ENCODE peak calls at places on chromosomes 6 and 20, in eight cellular contexts. W, J, G, D, Y, M, F and N are unnamed samples.

GRCh38 chr20:2293971-2294370 is 1.8 kb upstream of the TGM3 start:
- DNase-seq in W (no peak), J (no peak), G (no peak), D (no peak), Y (no peak), M (no peak), F (no peak), N (no peak)

GRCh38 chr6:9422138-9422537 is 986.8 kb upstream of the SLC35B3 start:
- DNase-seq in W (no peak), J (no peak), G (no peak), D (no peak), Y (no peak), M (no peak), F (no peak), N (no peak)

GRCh38 chr6:113701552-113702254 is 155.4 kb upstream of the MARCKS start:
- DNase-seq in W (no peak), J (no peak), G (no peak), D (no peak), Y (no peak), M (no peak), F (no peak), N (no peak)

GRCh38 chr6:109526905-109527628 is 44.0 kb upstream of the ZBTB24 start:
- DNase-seq in W (peak), J (peak), G (peak), D (peak), Y (peak), M (peak), F (peak), N (peak)

GRCh38 chr20:7459123-7459522 is 481.1 kb downstream of the HAO1 start:
- DNase-seq in W (no peak), J (no peak), G (no peak), D (no peak), Y (no peak), M (no peak), F (no peak), N (no peak)

GRCh38 chr6:85464260-85464644 is 14.4 kb downstream of the NT5E start:
- DNase-seq in W (peak), J (no peak), G (peak), D (no peak), Y (no peak), M (no peak), F (no peak), N (no peak)

GRCh38 chr20:16801919-16802651 is 53.9 kb downstream of the OTOR start:
- DNase-seq in W (peak), J (peak), G (peak), D (peak), Y (peak), M (peak), F (peak), N (peak)

GRCh38 chr6:150897400-150897943 is 32.0 kb downstream of the MTHFD1L start:
- DNase-seq in W (no peak), J (no peak), G (no peak), D (no peak), Y (no peak), M (no peak), F (no peak), N (no peak)

GRCh38 chr20:63291811-63292210 is 1.2 kb upstream of the COL20A1 start:
- DNase-seq in W (no peak), J (no peak), G (no peak), D (no peak), Y (no peak), M (no peak), F (no peak), N (no peak)

GRCh38 chr20:35891375-35891774 is 62.9 kb downstream of the SCAND1 start:
- DNase-seq in W (peak), J (no peak), G (peak), D (no peak), Y (no peak), M (no peak), F (no peak), N (no peak)

GRCh38 chr6:89970609-89971337 is 76.5 kb downstream of the GJA10 start:
- DNase-seq in W (no peak), J (peak), G (peak), D (no peak), Y (peak), M (peak), F (no peak), N (peak)

GRCh38 chr6:107822154-107823046 is 1.7 kb downstream of the SCML4 start:
- DNase-seq in W (no peak), J (no peak), G (no peak), D (peak), Y (no peak), M (no peak), F (peak), N (no peak)

GRCh38 chr6:32517654-32518445 is 12.2 kb downstream of the HLA-DRB5 start:
- DNase-seq in W (no peak), J (no peak), G (no peak), D (no peak), Y (no peak), M (no peak), F (no peak), N (no peak)

GRCh38 chr6:33072508-33073100 is 845 bp downstream of the HLA-DPA1 start:
- DNase-seq in W (no peak), J (no peak), G (no peak), D (no peak), Y (no peak), M (no peak), F (no peak), N (no peak)

GRCh38 chr20:9498322-9498721 is 16.1 kb upstream of the LAMP5 start:
- DNase-seq in W (no peak), J (no peak), G (peak), D (no peak), Y (no peak), M (no peak), F (no peak), N (no peak)

GRCh38 chr6:16767765-16768514 is 6.7 kb upstream of the ATXN1 start:
- DNase-seq in W (no peak), J (no peak), G (peak), D (no peak), Y (no peak), M (no peak), F (no peak), N (no peak)

GRCh38 chr6:2485116-2485515 is 239.7 kb upstream of the GMDS start:
- DNase-seq in W (no peak), J (peak), G (no peak), D (no peak), Y (peak), M (no peak), F (no peak), N (no peak)

GRCh38 chr6:99350573-99350972 is 1.1 kb upstream of the FAXC start:
- DNase-seq in W (no peak), J (no peak), G (no peak), D (no peak), Y (no peak), M (peak), F (no peak), N (peak)

GRCh38 chr6:157813191-157813590 is 9.9 kb upstream of the SNX9 start:
- DNase-seq in W (no peak), J (no peak), G (peak), D (no peak), Y (peak), M (no peak), F (no peak), N (no peak)

GRCh38 chr6:156009656-156010055 is 554.0 kb upstream of the NOX3 start:
- DNase-seq in W (no peak), J (no peak), G (no peak), D (no peak), Y (no peak), M (no peak), F (no peak), N (no peak)

GRCh38 chr6:9520417-9521151 is 894.3 kb downstream of the TFAP2A start:
- DNase-seq in W (no peak), J (no peak), G (peak), D (no peak), Y (no peak), M (no peak), F (no peak), N (no peak)

GRCh38 chr20:57655812-57656161 is 35.6 kb upstream of the ZBP1 start:
- DNase-seq in W (no peak), J (no peak), G (no peak), D (no peak), Y (peak), M (no peak), F (no peak), N (no peak)

GRCh38 chr6:129759851-129760595 is 50.0 kb upstream of the ARHGAP18 start:
- DNase-seq in W (no peak), J (no peak), G (no peak), D (no peak), Y (no peak), M (no peak), F (no peak), N (no peak)

GRCh38 chr20:61935926-61936700 is 129.6 kb downstream of the TAF4 start:
- DNase-seq in W (no peak), J (no peak), G (no peak), D (no peak), Y (no peak), M (no peak), F (no peak), N (no peak)

GRCh38 chr20:59933849-59934585 is 580 bp upstream of the SYCP2 start:
- DNase-seq in W (no peak), J (no peak), G (peak), D (peak), Y (peak), M (peak), F (peak), N (peak)

GRCh38 chr6:54419885-54420284 is 111.6 kb downstream of the TINAG start:
- DNase-seq in W (peak), J (no peak), G (peak), D (no peak), Y (no peak), M (no peak), F (no peak), N (no peak)

GRCh38 chr6:113137411-113137810 is 719.7 kb upstream of the MARCKS start:
- DNase-seq in W (no peak), J (no peak), G (peak), D (no peak), Y (no peak), M (no peak), F (no peak), N (peak)

GRCh38 chr6:160215232-160215631 is 43.4 kb downstream of the SLC22A2 start:
- DNase-seq in W (no peak), J (no peak), G (no peak), D (no peak), Y (no peak), M (no peak), F (no peak), N (no peak)

GRCh38 chr6:163836916-163837660 is 422.6 kb downstream of the QKI start:
- DNase-seq in W (no peak), J (peak), G (no peak), D (no peak), Y (no peak), M (no peak), F (no peak), N (no peak)

GRCh38 chr20:49103019-49103418 is 56.9 kb downstream of the CSE1L start:
- DNase-seq in W (no peak), J (no peak), G (no peak), D (no peak), Y (no peak), M (no peak), F (no peak), N (no peak)

GRCh38 chr20:57856658-57857057 is 146.8 kb upstream of the PMEPA1 start:
- DNase-seq in W (no peak), J (no peak), G (no peak), D (no peak), Y (no peak), M (no peak), F (no peak), N (no peak)

GRCh38 chr6:94401311-94401710 is 982.0 kb upstream of the EPHA7 start:
- DNase-seq in W (no peak), J (no peak), G (no peak), D (no peak), Y (no peak), M (no peak), F (no peak), N (no peak)

GRCh38 chr6:6284231-6284966 is 36.1 kb downstream of the F13A1 start:
- DNase-seq in W (no peak), J (no peak), G (no peak), D (no peak), Y (no peak), M (no peak), F (no peak), N (peak)